ENCODE peak calls at places on chromosomes 3 and 15, in seven cellular contexts. One of them, this sample, is unnamed.
A peak's percentile ranks its signal among the peaks of the same experiment; 100 is the strongest.

GRCh38 chr15:100284701-100285100 is 57.1 kb downstream of the ADAMTS17 start:
- DNase-seq in NCI-H748 treated with DMSO at 0.1 percent for 48 hours: no peak
- DNase-seq in AG04450: no peak
- DNase-seq in amniotic epithelial cell: no peak
- DNase-seq in AG10803: no peak
- DNase-seq in epithelial cell of esophagus: no peak
- DNase-seq in BE2C: no peak
- DNase-seq in this sample: no peak

GRCh38 chr15:66089049-66089448 is 164.5 kb downstream of the MEGF11 start:
- DNase-seq in NCI-H748 treated with DMSO at 0.1 percent for 48 hours: no peak
- DNase-seq in AG04450: no peak
- DNase-seq in BE2C: no peak
- DNase-seq in epithelial cell of esophagus: no peak
- DNase-seq in amniotic epithelial cell: no peak
- DNase-seq in AG10803: no peak
- DNase-seq in this sample: peak; percentile 45

GRCh38 chr3:179969525-179969924 is 67.2 kb downstream of the PEX5L start:
- DNase-seq in BE2C: no peak
- DNase-seq in AG10803: peak; percentile 7
- DNase-seq in epithelial cell of esophagus: peak; percentile 92
- DNase-seq in amniotic epithelial cell: peak; percentile 93
- DNase-seq in AG04450: no peak
- DNase-seq in NCI-H748 treated with DMSO at 0.1 percent for 48 hours: no peak
- DNase-seq in this sample: no peak

GRCh38 chr3:194806991-194807685 is 121.5 kb downstream of the FAM43A start:
- DNase-seq in NCI-H748 treated with DMSO at 0.1 percent for 48 hours: no peak
- DNase-seq in epithelial cell of esophagus: peak; percentile 85
- DNase-seq in amniotic epithelial cell: peak; percentile 85
- DNase-seq in BE2C: no peak
- DNase-seq in AG04450: no peak
- DNase-seq in AG10803: peak; percentile 67
- DNase-seq in this sample: no peak

GRCh38 chr15:42151736-42152135 is 4.7 kb downstream of the PLA2G4F start:
- DNase-seq in BE2C: no peak
- DNase-seq in AG04450: no peak
- DNase-seq in epithelial cell of esophagus: no peak
- DNase-seq in amniotic epithelial cell: peak; percentile 9
- DNase-seq in NCI-H748 treated with DMSO at 0.1 percent for 48 hours: no peak
- DNase-seq in AG10803: no peak
- DNase-seq in this sample: no peak

GRCh38 chr15:74777769-74778598 is 3.9 kb upstream of the CSK start:
- DNase-seq in NCI-H748 treated with DMSO at 0.1 percent for 48 hours: no peak
- DNase-seq in amniotic epithelial cell: no peak
- DNase-seq in AG04450: no peak
- DNase-seq in BE2C: no peak
- DNase-seq in AG10803: no peak
- DNase-seq in epithelial cell of esophagus: no peak
- DNase-seq in this sample: no peak

GRCh38 chr3:136659253-136659652 is 92.9 kb downstream of the STAG1 start:
- DNase-seq in AG10803: peak; percentile 87
- DNase-seq in amniotic epithelial cell: peak; percentile 80
- DNase-seq in NCI-H748 treated with DMSO at 0.1 percent for 48 hours: peak; percentile 40
- DNase-seq in BE2C: no peak
- DNase-seq in epithelial cell of esophagus: peak; percentile 11
- DNase-seq in AG04450: peak; percentile 50
- DNase-seq in this sample: peak; percentile 19

GRCh38 chr15:64017591-64018163 is 28.6 kb downstream of the DAPK2 start:
- DNase-seq in epithelial cell of esophagus: no peak
- DNase-seq in BE2C: no peak
- DNase-seq in amniotic epithelial cell: peak; percentile 43
- DNase-seq in AG04450: no peak
- DNase-seq in NCI-H748 treated with DMSO at 0.1 percent for 48 hours: no peak
- DNase-seq in AG10803: peak; percentile 92
- DNase-seq in this sample: no peak

GRCh38 chr3:55204417-55204816 is 276.6 kb upstream of the LRTM1 start:
- DNase-seq in NCI-H748 treated with DMSO at 0.1 percent for 48 hours: no peak
- DNase-seq in BE2C: no peak
- DNase-seq in AG10803: no peak
- DNase-seq in amniotic epithelial cell: peak; percentile 99
- DNase-seq in epithelial cell of esophagus: no peak
- DNase-seq in AG04450: no peak
- DNase-seq in this sample: no peak

GRCh38 chr15:92384391-92384790 is 9.3 kb upstream of the ST8SIA2 start:
- DNase-seq in AG04450: no peak
- DNase-seq in epithelial cell of esophagus: no peak
- DNase-seq in NCI-H748 treated with DMSO at 0.1 percent for 48 hours: no peak
- DNase-seq in BE2C: no peak
- DNase-seq in amniotic epithelial cell: no peak
- DNase-seq in AG10803: peak; percentile 16
- DNase-seq in this sample: no peak

GRCh38 chr3:44030690-44031344 is 210.9 kb upstream of the TOPAZ1 start:
- DNase-seq in epithelial cell of esophagus: no peak
- DNase-seq in amniotic epithelial cell: no peak
- DNase-seq in AG10803: peak; percentile 53
- DNase-seq in NCI-H748 treated with DMSO at 0.1 percent for 48 hours: no peak
- DNase-seq in BE2C: no peak
- DNase-seq in AG04450: no peak
- DNase-seq in this sample: no peak

GRCh38 chr3:159828542-159828943 is 160.1 kb upstream of the IL12A start:
- DNase-seq in AG04450: no peak
- DNase-seq in AG10803: peak; percentile 82
- DNase-seq in BE2C: no peak
- DNase-seq in NCI-H748 treated with DMSO at 0.1 percent for 48 hours: peak; percentile 3
- DNase-seq in epithelial cell of esophagus: peak; percentile 72
- DNase-seq in amniotic epithelial cell: peak; percentile 69
- DNase-seq in this sample: peak; percentile 74

GRCh38 chr15:57038496-57038895 is 120.1 kb downstream of the TCF12 start:
- DNase-seq in epithelial cell of esophagus: no peak
- DNase-seq in BE2C: no peak
- DNase-seq in AG10803: no peak
- DNase-seq in amniotic epithelial cell: no peak
- DNase-seq in NCI-H748 treated with DMSO at 0.1 percent for 48 hours: no peak
- DNase-seq in AG04450: no peak
- DNase-seq in this sample: no peak

GRCh38 chr3:124818398-124819150 is 68.6 kb downstream of the ITGB5 start:
- DNase-seq in amniotic epithelial cell: peak; percentile 75
- DNase-seq in AG10803: peak; percentile 69
- DNase-seq in epithelial cell of esophagus: no peak
- DNase-seq in NCI-H748 treated with DMSO at 0.1 percent for 48 hours: no peak
- DNase-seq in AG04450: peak; percentile 82
- DNase-seq in BE2C: no peak
- DNase-seq in this sample: no peak

GRCh38 chr15:100383302-100384107 is 41.7 kb upstream of the ADAMTS17 start:
- DNase-seq in AG10803: no peak
- DNase-seq in NCI-H748 treated with DMSO at 0.1 percent for 48 hours: no peak
- DNase-seq in AG04450: no peak
- DNase-seq in epithelial cell of esophagus: peak; percentile 34
- DNase-seq in amniotic epithelial cell: peak; percentile 10
- DNase-seq in BE2C: peak; percentile 30
- DNase-seq in this sample: peak; percentile 45

GRCh38 chr15:74565381-74566085 is 24.5 kb downstream of the ARID3B start:
- DNase-seq in BE2C: no peak
- DNase-seq in AG04450: no peak
- DNase-seq in NCI-H748 treated with DMSO at 0.1 percent for 48 hours: no peak
- DNase-seq in epithelial cell of esophagus: no peak
- DNase-seq in amniotic epithelial cell: no peak
- DNase-seq in AG10803: no peak
- DNase-seq in this sample: no peak

GRCh38 chr15:31335991-31336942 is 9.6 kb downstream of the KLF13 start:
- DNase-seq in AG04450: no peak
- DNase-seq in BE2C: no peak
- DNase-seq in NCI-H748 treated with DMSO at 0.1 percent for 48 hours: no peak
- DNase-seq in AG10803: no peak
- DNase-seq in epithelial cell of esophagus: no peak
- DNase-seq in amniotic epithelial cell: no peak
- DNase-seq in this sample: no peak

GRCh38 chr3:117052356-117052755 is 342.8 kb downstream of the TUSC7 start:
- DNase-seq in NCI-H748 treated with DMSO at 0.1 percent for 48 hours: no peak
- DNase-seq in AG04450: peak; percentile 34
- DNase-seq in amniotic epithelial cell: no peak
- DNase-seq in epithelial cell of esophagus: no peak
- DNase-seq in AG10803: peak; percentile 65
- DNase-seq in BE2C: no peak
- DNase-seq in this sample: no peak

GRCh38 chr3:48215466-48215865 is 7.8 kb upstream of the CAMP start:
- DNase-seq in BE2C: no peak
- DNase-seq in amniotic epithelial cell: peak; percentile 32
- DNase-seq in AG10803: peak; percentile 44
- DNase-seq in NCI-H748 treated with DMSO at 0.1 percent for 48 hours: no peak
- DNase-seq in AG04450: no peak
- DNase-seq in epithelial cell of esophagus: no peak
- DNase-seq in this sample: no peak

GRCh38 chr3:151216641-151217040 is 13.6 kb upstream of the GPR171 start:
- DNase-seq in NCI-H748 treated with DMSO at 0.1 percent for 48 hours: no peak
- DNase-seq in AG10803: peak; percentile 60
- DNase-seq in epithelial cell of esophagus: no peak
- DNase-seq in BE2C: peak; percentile 72
- DNase-seq in amniotic epithelial cell: peak; percentile 82
- DNase-seq in AG04450: no peak
- DNase-seq in this sample: peak; percentile 13

GRCh38 chr3:156792945-156793344 is 33.2 kb upstream of the LEKR1 start:
- DNase-seq in amniotic epithelial cell: no peak
- DNase-seq in AG10803: peak; percentile 40
- DNase-seq in epithelial cell of esophagus: no peak
- DNase-seq in AG04450: no peak
- DNase-seq in BE2C: no peak
- DNase-seq in NCI-H748 treated with DMSO at 0.1 percent for 48 hours: no peak
- DNase-seq in this sample: no peak

GRCh38 chr15:43792761-43793493 is 807 bp downstream of the SERF2 start:
- DNase-seq in AG10803: peak; percentile 53
- DNase-seq in amniotic epithelial cell: peak; percentile 23
- DNase-seq in epithelial cell of esophagus: peak; percentile 41
- DNase-seq in AG04450: no peak
- DNase-seq in NCI-H748 treated with DMSO at 0.1 percent for 48 hours: no peak
- DNase-seq in BE2C: no peak
- DNase-seq in this sample: peak; percentile 42